ENCODE peak calls at places on chromosomes 12 and 14, in four cellular contexts. S is adrenal gland, N is fibroblast of lung, T is GM12878. K is an unnamed sample.

GRCh38 chr14:58722433-58722832 is 84.7 kb downstream of the DACT1 start:
- DNase-seq in S (no peak), N (no peak), T (no peak), K (no peak)

GRCh38 chr12:61911113-61911512 is 349.1 kb upstream of the USP15 start:
- DNase-seq in S (no peak), N (no peak), T (no peak), K (no peak)

GRCh38 chr14:75393794-75394193 is 34.0 kb upstream of the JDP2 start:
- DNase-seq in S (no peak), N (no peak), T (no peak), K (no peak)

GRCh38 chr14:70882771-70883492 is 24.3 kb upstream of the PCNX1 start:
- DNase-seq in S (no peak), N (peak; percentile 67), T (peak; percentile 54), K (peak; percentile 76)

GRCh38 chr12:6375269-6376078 is at the start of gene SCNN1A:
- DNase-seq in S (no peak), N (no peak), T (no peak), K (no peak)

GRCh38 chr12:1611775-1612174 is 17.3 kb upstream of the WNT5B start:
- DNase-seq in S (no peak), N (peak; percentile 93), T (no peak), K (no peak)

GRCh38 chr14:54301349-54301748 is 95.5 kb upstream of the CDKN3 start:
- DNase-seq in S (no peak), N (no peak), T (no peak), K (no peak)

GRCh38 chr12:111068281-111068680 is 147.9 kb upstream of the MYL2 start:
- DNase-seq in S (no peak), N (no peak), T (no peak), K (no peak)

GRCh38 chr12:13379531-13379930 is 183.0 kb downstream of the EMP1 start:
- DNase-seq in S (no peak), N (no peak), T (no peak), K (no peak)

GRCh38 chr12:64194333-64195149 is 27.6 kb downstream of the KICS2 start:
- DNase-seq in S (no peak), N (peak; percentile 54), T (no peak), K (no peak)

GRCh38 chr12:104507672-104508071 is 50.9 kb downstream of the CHST11 start:
- DNase-seq in S (no peak), N (no peak), T (no peak), K (no peak)

GRCh38 chr14:31954991-31955390 is 122.1 kb upstream of the ARHGAP5 start:
- DNase-seq in S (no peak), N (peak; percentile 62), T (no peak), K (no peak)

GRCh38 chr14:105422695-105423487 is 3.3 kb downstream of the MTA1 start:
- DNase-seq in S (peak; percentile 71), N (no peak), T (no peak), K (no peak)

GRCh38 chr12:25496098-25496587 is 56.9 kb downstream of the LMNTD1 start:
- DNase-seq in S (no peak), N (peak; percentile 68), T (no peak), K (no peak)

GRCh38 chr14:25411933-25412757 is 362.2 kb upstream of the STXBP6 start:
- DNase-seq in S (no peak), N (no peak), T (no peak), K (no peak)

GRCh38 chr14:91062600-91062999 is 2.2 kb upstream of the RPS6KA5 start:
- DNase-seq in S (no peak), N (no peak), T (no peak), K (no peak)

GRCh38 chr12:27163048-27163715 is 80.8 kb upstream of the C12orf71 start:
- DNase-seq in S (no peak), N (peak; percentile 81), T (no peak), K (no peak)

GRCh38 chr14:96581902-96582640 is 79.9 kb downstream of the PAPOLA start:
- DNase-seq in S (no peak), N (no peak), T (no peak), K (no peak)

GRCh38 chr14:103561381-103562134 is 899 bp downstream of the BAG5 start:
- DNase-seq in S (peak; percentile 73), N (peak; percentile 64), T (no peak), K (no peak)

GRCh38 chr14:24699052-24699451 is 65.1 kb upstream of the GZMB start:
- DNase-seq in S (no peak), N (no peak), T (no peak), K (no peak)

GRCh38 chr12:27384261-27384590 is 51.6 kb downstream of the BMAL2 start:
- DNase-seq in S (no peak), N (no peak), T (no peak), K (no peak)

GRCh38 chr12:106058256-106059182 is 80.2 kb downstream of the NUAK1 start:
- DNase-seq in S (no peak), N (peak; percentile 82), T (no peak), K (no peak)

DNA sequence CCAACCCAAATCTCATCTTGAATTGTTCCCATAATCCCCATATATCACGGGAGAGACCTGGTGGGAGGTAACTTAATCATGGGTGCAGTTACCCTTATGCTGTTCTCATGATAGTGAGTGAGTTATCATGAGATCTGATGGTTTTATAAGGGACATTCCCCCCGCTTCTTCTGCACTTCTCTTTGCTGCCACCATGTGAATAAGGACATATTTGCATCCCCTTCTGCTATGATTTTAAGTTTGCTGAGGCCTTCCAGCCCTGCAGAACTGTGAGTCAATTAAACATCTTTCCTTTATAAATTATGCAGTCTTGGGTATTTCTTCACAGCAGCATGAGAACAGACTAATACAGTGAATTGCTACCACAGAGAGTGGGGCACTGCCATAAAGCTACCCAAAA is 179.1 kb downstream of the LRIG3 start:
- DNase-seq in S (no peak), N (no peak), T (no peak), K (no peak)
- TF ChIP-seq CTCF in S (no peak), N (no peak), T (no peak), K (peak; percentile 19)

DNA sequence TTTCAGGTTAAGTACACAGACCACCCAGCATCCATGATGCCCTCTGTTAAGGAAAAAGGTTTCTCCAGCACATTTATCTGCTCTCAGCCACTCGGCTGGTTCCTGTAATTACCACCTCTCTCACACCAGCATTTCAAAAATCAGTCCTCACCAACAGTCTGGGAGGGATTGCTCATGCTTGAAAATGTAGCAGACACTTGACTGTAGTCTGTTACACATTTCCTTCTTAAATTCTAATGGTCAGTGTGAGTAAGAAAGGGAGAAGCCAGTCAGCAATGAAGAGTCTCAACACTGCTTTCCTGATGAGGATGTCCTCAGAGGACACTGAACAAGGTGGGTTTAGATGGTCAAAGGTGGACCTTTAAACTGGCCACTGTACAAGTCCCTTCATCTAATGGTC is 6.0 kb downstream of the ZBTB39 start:
- DNase-seq in S (peak; percentile 14), N (no peak), T (no peak), K (no peak)
- H3K27me3 ChIP-seq in S (no peaks in the 10 kb centered on the region), N (no peaks in the 10 kb centered on the region), T (no peaks in the 10 kb centered on the region), K (no peaks in the 10 kb centered on the region)

DNA sequence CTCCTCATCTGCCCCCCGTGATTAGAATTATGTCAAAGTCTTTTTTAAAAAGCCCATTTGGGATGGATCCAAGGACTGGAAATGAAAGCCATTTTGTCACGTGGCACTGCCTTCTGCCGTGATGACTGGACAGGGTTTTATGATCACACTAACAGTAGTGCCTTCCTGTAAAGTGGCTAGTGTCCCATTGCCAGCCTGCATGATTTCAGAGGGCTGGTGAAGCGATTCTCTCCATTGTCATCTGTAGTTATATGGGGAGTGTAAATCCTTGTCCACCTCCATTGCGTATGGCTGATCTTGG is 37.6 kb downstream of the CFAP251 start:
- DNase-seq in S (no peak), N (no peak), T (no peak), K (no peak)
- TF ChIP-seq CTCF in S (no peak), N (no peak), T (no peak), K (no peak)

DNA sequence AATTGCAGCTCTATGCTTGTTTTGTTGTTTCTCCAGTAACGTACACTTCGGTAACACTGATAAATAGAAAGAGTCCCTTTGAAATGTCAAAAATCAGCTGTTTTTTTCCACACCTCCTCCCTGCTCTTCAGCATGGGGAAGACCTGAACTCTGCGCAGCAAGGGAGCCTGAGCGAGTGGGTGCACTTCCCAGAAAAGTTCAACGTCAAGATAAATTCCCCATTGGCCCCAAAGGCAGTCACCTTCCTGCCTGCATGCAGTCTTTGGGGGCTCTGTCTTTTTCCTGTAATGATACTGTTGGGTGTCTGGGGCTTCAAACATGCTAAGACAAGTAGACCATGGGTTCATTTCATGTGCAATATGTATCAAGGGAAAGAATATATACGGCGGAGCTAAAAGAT is 8.8 kb upstream of the FOXG1 start:
- DNase-seq in S (no peak), N (no peak), T (no peak), K (no peak)
- H3K27me3 ChIP-seq in S (peaks cover 91% of the 10 kb centered on the region), N (peaks cover 71% of the 10 kb centered on the region), T (peaks cover 14% of the 10 kb centered on the region), K (no peaks in the 10 kb centered on the region)

GRCh38 chr12:132373967-132374820 is 44.8 kb upstream of the GALNT9 start:
- DNase-seq in S (no peak), N (no peak), T (no peak), K (no peak)
- TF ChIP-seq CTCF in S (no peak), N (peak; percentile 24), T (no peak), K (no peak)

GRCh38 chr14:51954657-51955056 is 34.7 kb upstream of the RTRAF start:
- DNase-seq in S (no peak), N (no peak), T (no peak), K (no peak)
- H3K27me3 ChIP-seq in S (no peaks in the 10 kb centered on the region), N (no peaks in the 10 kb centered on the region), T (no peaks in the 10 kb centered on the region), K (no peaks in the 10 kb centered on the region)

DNA sequence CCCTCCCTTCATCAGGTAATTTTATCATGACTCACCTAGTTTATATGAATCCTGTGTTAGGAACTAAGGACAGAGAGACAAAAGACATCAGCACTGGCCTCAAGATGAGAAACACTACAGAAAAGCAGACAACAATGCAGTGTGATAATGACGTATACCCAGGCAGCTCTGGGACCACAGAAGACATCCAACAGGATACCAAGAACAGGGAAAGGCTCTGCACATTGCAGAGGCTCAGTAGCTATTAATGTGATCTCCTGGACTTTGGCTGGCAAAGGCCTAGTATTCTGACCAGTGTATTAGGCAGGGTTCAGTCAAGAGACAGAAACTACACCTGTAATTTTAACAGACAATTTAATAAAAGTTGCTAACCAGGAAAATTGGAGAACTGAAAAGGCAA is 39.7 kb downstream of the CDK17 start:
- DNase-seq in S (no peak), N (no peak), T (no peak), K (no peak)
- TF ChIP-seq CTCF in S (no peak), N (no peak), T (no peak), K (no peak)

K was measured in GM06990.